ENCODE peak calls at places on chromosomes 16 and 17, in five cellular contexts. B is hypothalamus, F is HT-29, H is COR-L47, Z is heart left ventricle. N is an unnamed sample.

GRCh38 chr16:30065943-30066881 is 652 bp downstream of the ALDOA start:
- DNase-seq in B (no peak), F (no peak), H (no peak), Z (no peak), N (peak)

GRCh38 chr16:67396159-67396774 is 3.0 kb upstream of the TPPP3 start:
- DNase-seq in B (peak), F (peak), H (peak), Z (peak), N (peak)

GRCh38 chr17:65743313-65743665 is 181.8 kb upstream of the AXIN2 start:
- DNase-seq in B (no peak), F (no peak), H (no peak), Z (no peak), N (no peak)

GRCh38 chr17:83053779-83054451 is 25.5 kb upstream of the METRNL start:
- DNase-seq in B (no peak), F (no peak), H (no peak), Z (peak), N (no peak)

GRCh38 chr17:79024901-79025737 is 1.1 kb downstream of the C1QTNF1 start:
- DNase-seq in B (no peak), F (no peak), H (no peak), Z (peak), N (peak)

GRCh38 chr16:24685539-24686432 is 43.7 kb upstream of the TNRC6A start:
- DNase-seq in B (peak), F (peak), H (peak), Z (peak), N (peak)

GRCh38 chr17:205176-205538 is 23.7 kb upstream of the DOC2B start:
- DNase-seq in B (no peak), F (no peak), H (no peak), Z (no peak), N (no peak)

GRCh38 chr17:77801545-77802332 is 156.8 kb upstream of the TNRC6C start:
- DNase-seq in B (no peak), F (no peak), H (no peak), Z (no peak), N (no peak)

GRCh38 chr17:80279895-80280294 is 19.2 kb downstream of the RNF213 start:
- DNase-seq in B (no peak), F (no peak), H (no peak), Z (peak), N (peak)

GRCh38 chr17:21282231-21282630 is 2.3 kb upstream of the MAP2K3 start:
- DNase-seq in B (no peak), F (no peak), H (no peak), Z (no peak), N (peak)

GRCh38 chr17:30372755-30373154 is 6.0 kb upstream of the CPD start:
- DNase-seq in B (no peak), F (no peak), H (no peak), Z (no peak), N (no peak)

GRCh38 chr17:77593081-77593480 is 365.4 kb upstream of the TNRC6C start:
- DNase-seq in B (no peak), F (no peak), H (no peak), Z (no peak), N (no peak)

GRCh38 chr17:40480501-40481003 is 20.9 kb downstream of the TNS4 start:
- DNase-seq in B (no peak), F (peak), H (peak), Z (no peak), N (peak)

GRCh38 chr17:74011963-74012362 is 191.5 kb upstream of the RPL38 start:
- DNase-seq in B (no peak), F (no peak), H (peak), Z (no peak), N (no peak)

GRCh38 chr17:39104046-39104445 is 47.4 kb downstream of the PLXDC1 start:
- DNase-seq in B (no peak), F (no peak), H (no peak), Z (no peak), N (peak)

GRCh38 chr16:75064403-75065148 is 52.0 kb downstream of the LDHD start:
- DNase-seq in B (no peak), F (peak), H (no peak), Z (no peak), N (no peak)

GRCh38 chr16:636206-637080 is at the start of gene METTL26:
- DNase-seq in B (peak), F (peak), H (peak), Z (peak), N (peak)

GRCh38 chr16:72050769-72051464 is 3.4 kb upstream of the HP start:
- DNase-seq in B (no peak), F (no peak), H (no peak), Z (no peak), N (no peak)

GRCh38 chr17:16923904-16924700 is 47.8 kb downstream of the TNFRSF13B start:
- DNase-seq in B (no peak), F (no peak), H (no peak), Z (peak), N (no peak)

GRCh38 chr17:18862011-18862410 is 4.1 kb downstream of the PRPSAP2 start:
- DNase-seq in B (no peak), F (no peak), H (no peak), Z (no peak), N (no peak)

GRCh38 chr16:8850279-8850885 is 18.4 kb downstream of the CARHSP1 start:
- DNase-seq in B (no peak), F (no peak), H (no peak), Z (peak), N (peak)

GRCh38 chr16:67349172-67349571 is 22.6 kb downstream of the LRRC36 start:
- DNase-seq in B (no peak), F (peak), H (no peak), Z (no peak), N (peak)